ENCODE peak calls at places on chromosomes 13 and 19, in four cellular contexts. T is HCEC 1CT; K is CD4-positive, CD25-positive, alpha-beta regulatory T cell; X is NCI-H1417. V is an unnamed sample.

GRCh38 chr13:33228645-33229445 is 56.7 kb downstream of the STARD13 start:
- DNase-seq in T (peak), K (peak), X (peak), V (no peak)

GRCh38 chr13:113537909-113538688 is 46.5 kb upstream of the TFDP1 start:
- DNase-seq in K (no peak), T (no peak), X (no peak), V (no peak)

GRCh38 chr13:101211261-101211660 is 205.0 kb downstream of the NALCN start:
- DNase-seq in K (no peak), T (peak), X (no peak), V (no peak)

GRCh38 chr13:97222934-97223710 is 989 bp downstream of the MBNL2 start:
- DNase-seq in K (peak), T (peak), X (peak), V (no peak)

GRCh38 chr13:33232883-33233282 is 52.7 kb downstream of the STARD13 start:
- DNase-seq in X (no peak), K (no peak), T (no peak), V (no peak)

GRCh38 chr13:73365240-73365639 is 306.4 kb downstream of the KLF5 start:
- DNase-seq in K (no peak), X (peak), T (no peak), V (no peak)

GRCh38 chr13:47397739-47398138 is 500.9 kb upstream of the HTR2A start:
- DNase-seq in K (no peak), T (peak), X (no peak), V (no peak)

GRCh38 chr19:36201684-36202083 is 12.8 kb downstream of the ZNF565 start:
- DNase-seq in K (no peak), T (no peak), X (no peak), V (no peak)

GRCh38 chr13:20441066-20441465 is 84.6 kb downstream of the CRYL1 start:
- DNase-seq in T (no peak), K (no peak), X (no peak), V (no peak)

GRCh38 chr13:113748862-113749451 is 10.1 kb upstream of the TMEM255B start:
- DNase-seq in K (no peak), T (no peak), X (no peak), V (no peak)

GRCh38 chr19:51366999-51367564 is 894 bp upstream of the ETFB start:
- DNase-seq in K (peak), T (no peak), X (no peak), V (no peak)

GRCh38 chr13:30135868-30136267 is 171.5 kb downstream of the KATNAL1 start:
- DNase-seq in K (no peak), X (no peak), T (no peak), V (no peak)

GRCh38 chr13:64767054-64767453 is 2463.1 kb downstream of the PCDH9 start:
- DNase-seq in X (no peak), K (no peak), T (no peak), V (no peak)

GRCh38 chr13:113813749-113814434 is 50.0 kb downstream of the GAS6 start:
- DNase-seq in X (no peak), T (no peak), K (no peak), V (no peak)

GRCh38 chr13:24670927-24671326 is 9.3 kb upstream of the ATP12A start:
- DNase-seq in K (no peak), T (no peak), X (no peak), V (no peak)

GRCh38 chr13:25652764-25653163 is 281.0 kb downstream of the ATP8A2 start:
- DNase-seq in X (no peak), K (no peak), T (no peak), V (no peak)

GRCh38 chr13:51971520-51972426 is 39.5 kb downstream of the ATP7B start:
- DNase-seq in X (peak), T (no peak), K (no peak), V (no peak)

GRCh38 chr19:46289724-46290619 is 6.9 kb upstream of the HIF3A start:
- DNase-seq in K (no peak), T (no peak), X (no peak), V (no peak)

GRCh38 chr19:50043967-50044366 is 18.2 kb downstream of the ZNF473 start:
- DNase-seq in T (no peak), X (no peak), K (no peak), V (no peak)

GRCh38 chr19:11435833-11436313 is 438 bp downstream of the PRKCSH start:
- DNase-seq in X (no peak), T (no peak), K (no peak), V (no peak)

GRCh38 chr19:16315825-16316505 is 8.7 kb upstream of the KLF2 start:
- DNase-seq in K (no peak), T (peak), X (no peak), V (no peak)

GRCh38 chr13:100208596-100208995 is 119.7 kb downstream of the PCCA start:
- DNase-seq in X (no peak), T (no peak), K (no peak), V (no peak)

GRCh38 chr13:30685320-30685859 is 50.0 kb upstream of the ALOX5AP start:
- DNase-seq in T (no peak), X (peak), K (no peak), V (no peak)

GRCh38 chr19:50838239-50838638 is 4.9 kb upstream of the KLK15 start:
- DNase-seq in T (no peak), K (no peak), X (no peak), V (no peak)

V was measured in CD8-positive, alpha-beta T cell.